ENCODE peak calls at places on chromosome 1, in eight cellular contexts. X is SHP77; S is stimulated activated CD8-positive, alpha-beta memory T cell treated with anti-CD3 and anti-CD28 coated beads, Interleukin-2, amount 100 ng/mL, for 48 hours; F is caudate nucleus; K is NCI-H69; Z is NCI-H1436; H is epithelial cell of prostate; Y is fibroblast of the conjunctiva. M is an unnamed sample.

GRCh38 chr1:157153743-157154142 is 15.5 kb upstream of the ETV3 start:
- DNase-seq in X (no peak), S (no peak), F (no peak), K (peak), Z (no peak), H (no peak), Y (no peak), M (no peak)

GRCh38 chr1:91070274-91070673 is 48.4 kb upstream of the ZNF644 start:
- DNase-seq in X (no peak), S (no peak), F (no peak), K (no peak), Z (no peak), H (no peak), Y (no peak), M (no peak)

GRCh38 chr1:150293433-150294253 is at the start of gene MRPS21:
- DNase-seq in X (peak), S (peak), F (peak), K (peak), Z (peak), H (no peak), Y (peak), M (peak)

GRCh38 chr1:40849801-40850592 is 12.2 kb downstream of the CITED4 start:
- DNase-seq in X (peak), S (peak), F (peak), K (peak), Z (peak), H (no peak), Y (peak), M (no peak)

GRCh38 chr1:56966698-56966999 is 834 bp upstream of the C8B start:
- DNase-seq in X (no peak), S (no peak), F (no peak), K (no peak), Z (no peak), H (no peak), Y (no peak), M (no peak)

GRCh38 chr1:6909401-6909800 is 124.1 kb downstream of the CAMTA1 start:
- DNase-seq in X (no peak), S (no peak), F (no peak), K (no peak), Z (no peak), H (no peak), Y (no peak), M (no peak)

GRCh38 chr1:240178366-240178765 is 86.7 kb downstream of the FMN2 start:
- DNase-seq in X (no peak), S (no peak), F (peak), K (no peak), Z (no peak), H (no peak), Y (no peak), M (no peak)

GRCh38 chr1:18951818-18952391 is 4.6 kb downstream of the IFFO2 start:
- DNase-seq in X (no peak), S (peak), F (no peak), K (no peak), Z (no peak), H (no peak), Y (no peak), M (no peak)

GRCh38 chr1:32454726-32455125 is 10.1 kb upstream of the ZBTB8B start:
- DNase-seq in X (peak), S (no peak), F (no peak), K (peak), Z (no peak), H (no peak), Y (no peak), M (no peak)

GRCh38 chr1:95380909-95381308 is 146.9 kb downstream of the RWDD3 start:
- DNase-seq in X (no peak), S (no peak), F (no peak), K (peak), Z (no peak), H (no peak), Y (no peak), M (no peak)

GRCh38 chr1:207644852-207645631 is at the start of gene CR1L:
- DNase-seq in X (no peak), S (peak), F (peak), K (peak), Z (peak), H (no peak), Y (peak), M (no peak)

GRCh38 chr1:158924677-158925076 is 6.7 kb upstream of the PYHIN1 start:
- DNase-seq in X (no peak), S (no peak), F (no peak), K (no peak), Z (no peak), H (no peak), Y (no peak), M (no peak)

GRCh38 chr1:160133990-160134770 is 17.2 kb upstream of the ATP1A4 start:
- DNase-seq in X (no peak), S (no peak), F (no peak), K (no peak), Z (no peak), H (no peak), Y (no peak), M (no peak)

M was measured in AG09319.